ENCODE peak calls at places on chromosome 19, in ten cellular contexts. L is coronary artery, K is neural progenitor cell, Y is AG04450, I is heart left ventricle, U is dorsolateral prefrontal cortex, S is body of pancreas, T is OCI-LY7, O is ovary, R is astrocyte. G is an unnamed sample.

GRCh38 chr19:54653181-54653809 is 9.5 kb upstream of the LILRB4 start:
- DNase-seq in L (no peak), K (no peak), Y (no peak), I (no peak), U (no peak), S (no peak), T (peak; percentile 51), O (no peak), R (peak; percentile 1), G (peak; percentile 24)

GRCh38 chr19:51016798-51017683 is 2.5 kb downstream of the KLK10 start:
- DNase-seq in L (no peak), K (peak; percentile 80), Y (no peak), I (no peak), U (peak; percentile 56), S (peak; percentile 71), T (peak; percentile 20), O (peak; percentile 84), R (no peak), G (peak; percentile 39)

GRCh38 chr19:47377208-47377701 is 28.1 kb downstream of the DHX34 start:
- DNase-seq in L (no peak), K (no peak), Y (no peak), I (peak; percentile 88), U (peak; percentile 23), S (peak; percentile 72), T (no peak), O (no peak), R (no peak), G (no peak)

GRCh38 chr19:42250249-42250665 is 4.7 kb downstream of the ERF start:
- DNase-seq in L (peak; percentile 85), K (no peak), Y (no peak), I (no peak), U (no peak), S (no peak), T (no peak), O (peak; percentile 49), R (no peak), G (no peak)

GRCh38 chr19:33446156-33446917 is 72.8 kb downstream of the CEBPG start:
- DNase-seq in L (no peak), K (no peak), Y (no peak), I (peak; percentile 60), U (no peak), S (no peak), T (no peak), O (no peak), R (no peak), G (no peak)

GRCh38 chr19:31668916-31669315 is 319.7 kb upstream of the TSHZ3 start:
- DNase-seq in L (no peak), K (no peak), Y (no peak), I (no peak), U (no peak), S (no peak), T (no peak), O (no peak), R (peak; percentile 24), G (no peak)

GRCh38 chr19:43820098-43820860 is 6.8 kb upstream of the ZNF283 start:
- DNase-seq in L (no peak), K (no peak), Y (peak; percentile 7), I (peak; percentile 65), U (peak; percentile 66), S (peak; percentile 24), T (no peak), O (no peak), R (peak; percentile 35), G (peak; percentile 39)

GRCh38 chr19:54469496-54469934 is 3.6 kb downstream of the CDC42EP5 start:
- DNase-seq in L (no peak), K (no peak), Y (no peak), I (peak; percentile 82), U (no peak), S (no peak), T (no peak), O (peak; percentile 39), R (no peak), G (no peak)

GRCh38 chr19:17380426-17381138 is 3.4 kb upstream of the PLVAP start:
- DNase-seq in L (no peak), K (no peak), Y (no peak), I (no peak), U (no peak), S (no peak), T (no peak), O (no peak), R (no peak), G (no peak)

GRCh38 chr19:19628499-19629134 is 597 bp upstream of the LPAR2 start:
- DNase-seq in L (no peak), K (peak; percentile 95), Y (no peak), I (no peak), U (no peak), S (peak; percentile 80), T (no peak), O (peak; percentile 54), R (peak; percentile 76), G (no peak)

GRCh38 chr19:5882421-5882968 is 12.2 kb upstream of the FUT5 start:
- DNase-seq in L (no peak), K (no peak), Y (no peak), I (no peak), U (no peak), S (no peak), T (no peak), O (no peak), R (no peak), G (no peak)

GRCh38 chr19:28242317-28242927 is 970.5 kb downstream of the UQCRFS1 start:
- DNase-seq in L (no peak), K (peak; percentile 67), Y (no peak), I (no peak), U (no peak), S (peak; percentile 38), T (peak; percentile 53), O (no peak), R (no peak), G (peak; percentile 59)

GRCh38 chr19:41367848-41368301 is 3.9 kb upstream of the B9D2 start:
- DNase-seq in L (no peak), K (no peak), Y (peak; percentile 81), I (no peak), U (no peak), S (peak; percentile 16), T (no peak), O (no peak), R (peak; percentile 97), G (peak; percentile 96)

GRCh38 chr19:6849876-6850275 is 37.5 kb upstream of the ADGRE1 start:
- DNase-seq in L (no peak), K (no peak), Y (no peak), I (no peak), U (no peak), S (no peak), T (no peak), O (no peak), R (no peak), G (no peak)

GRCh38 chr19:32339988-32340874 is 5.2 kb upstream of the ZNF507 start:
- DNase-seq in L (no peak), K (peak; percentile 68), Y (no peak), I (peak; percentile 80), U (peak; percentile 76), S (peak; percentile 83), T (peak; percentile 44), O (peak; percentile 26), R (no peak), G (peak; percentile 43)

GRCh38 chr19:18233224-18233825 is 7.1 kb upstream of the PDE4C start:
- DNase-seq in L (no peak), K (peak; percentile 96), Y (no peak), I (peak; percentile 69), U (no peak), S (peak; percentile 63), T (peak; percentile 37), O (no peak), R (peak; percentile 19), G (peak; percentile 53)

DNA sequence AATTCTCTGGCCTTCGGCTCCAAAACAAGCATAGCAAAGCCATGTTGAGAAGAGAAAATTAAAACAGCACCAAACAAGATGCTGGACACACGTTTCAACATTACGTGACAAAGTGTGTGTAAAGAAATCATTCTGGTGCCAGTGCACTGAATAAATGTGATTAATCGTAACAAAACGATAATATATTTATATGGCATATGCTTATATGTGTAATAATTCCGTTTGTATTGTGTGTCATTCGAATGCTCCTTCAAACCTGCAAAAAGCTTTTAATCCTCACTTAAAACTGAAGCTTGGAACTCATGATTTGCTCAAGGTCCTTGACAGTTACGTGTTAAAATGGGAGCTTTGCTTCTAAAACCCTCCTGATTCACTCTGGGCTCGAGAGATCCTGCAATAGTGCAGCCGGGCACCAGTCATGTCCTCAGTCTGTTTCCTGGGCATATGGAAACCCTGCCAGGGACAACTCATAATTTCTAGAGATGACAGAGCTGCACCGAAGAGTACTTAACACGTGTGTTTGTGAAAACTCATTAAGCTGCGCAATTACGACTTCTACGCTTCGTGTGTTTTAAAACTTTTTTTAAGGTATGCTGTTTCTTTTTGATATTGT is 731 bp upstream of the AKAP8L start:
- DNase-seq in L (no peak), K (no peak), Y (no peak), I (peak; percentile 6), U (no peak), S (no peak), T (no peak), O (no peak), R (no peak), G (no peak)
- H3K4me3 ChIP-seq in L (peak overlapping the region; percentile 100), K (peak overlapping the region; percentile 26), Y (peak overlapping the region; percentile 62), I (peak overlapping the region; percentile 94), U (peak overlapping the region; percentile 100), S (peak overlapping the region; percentile 15), T (no peak overlapping the region), O (peak overlapping the region; percentile 41), R (peak overlapping the region; percentile 53), G (peak overlapping the region; percentile 74)

GRCh38 chr19:3360494-3361383 is 5.6 kb upstream of the NFIC start:
- DNase-seq in L (peak; percentile 86), K (peak; percentile 45), Y (no peak), I (peak; percentile 90), U (peak; percentile 66), S (peak; percentile 75), T (peak; percentile 12), O (peak; percentile 83), R (no peak), G (no peak)
- TF ChIP-seq CTCF in L (no peak), K (no peak), Y (no peak), I (peak; percentile 49), U (peak; percentile 65), S (peak; percentile 28), T (no peak), O (peak; percentile 27), R (no peak), G (no peak)

DNA sequence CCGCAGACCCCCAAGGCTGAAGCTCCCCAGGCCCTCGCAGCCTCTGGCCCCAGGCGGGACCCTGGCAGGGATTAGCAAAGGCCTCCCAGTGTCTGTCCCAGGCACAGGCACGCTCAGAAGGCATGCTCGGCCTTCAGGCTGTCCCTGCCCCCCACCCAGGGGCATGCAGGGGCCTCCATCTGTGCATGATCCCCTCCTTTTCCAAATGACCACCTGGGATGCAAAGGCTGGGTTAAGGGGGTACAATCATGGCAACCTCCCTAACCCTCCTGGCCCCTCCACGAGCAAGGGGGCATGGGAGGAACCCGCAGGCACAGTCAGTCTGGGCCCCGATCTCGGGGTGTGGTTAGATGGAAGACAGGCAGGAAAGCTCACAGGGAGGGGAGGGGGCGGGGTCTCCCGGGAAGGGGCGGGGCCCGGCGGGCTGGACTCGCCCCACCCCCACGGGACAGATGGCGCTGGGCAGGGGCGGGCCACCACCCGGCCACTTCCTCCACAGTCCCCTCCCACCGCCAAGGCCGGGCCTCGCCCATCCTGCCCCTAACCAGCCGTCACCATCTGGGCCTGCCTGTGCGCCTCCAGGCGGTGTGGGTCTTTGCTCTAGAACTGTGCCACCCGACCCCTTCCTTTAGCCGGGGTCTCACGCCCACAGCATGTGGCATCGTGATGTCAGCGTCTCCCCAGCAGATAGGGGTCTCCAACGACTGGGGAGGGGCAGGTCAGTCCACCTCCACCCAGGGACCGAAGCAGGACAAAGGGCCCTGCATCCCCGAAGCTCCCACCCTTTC is 7.0 kb upstream of the REXO1 start:
- DNase-seq in L (peak; percentile 89), K (peak; percentile 93), Y (peak; percentile 61), I (peak; percentile 97), U (peak; percentile 51), S (peak; percentile 81), T (peak; percentile 82), O (peak; percentile 69), R (peak; percentile 35), G (peak; percentile 85)
- H3K4me3 ChIP-seq in L (peak overlapping the region; percentile 66), K (peak overlapping the region; percentile 12), Y (peak overlapping the region; percentile 52), I (peak overlapping the region; percentile 53), U (peak overlapping the region; percentile 66), S (no peak overlapping the region), T (peak overlapping the region; percentile 68), O (no peak overlapping the region), R (no peak overlapping the region), G (peak overlapping the region; percentile 60)

GRCh38 chr19:48738557-48739399 is 1.6 kb downstream of the RASIP1 start:
- DNase-seq in L (peak; percentile 88), K (peak; percentile 98), Y (no peak), I (peak; percentile 98), U (peak; percentile 85), S (peak; percentile 96), T (peak; percentile 87), O (peak; percentile 96), R (peak; percentile 47), G (peak; percentile 51)
- TF ChIP-seq CTCF in L (peak; percentile 15), K (peak; percentile 47), Y (no peak), I (peak; percentile 54), U (peak; percentile 55), S (peak; percentile 98), T (peak; percentile 53), O (peak; percentile 74), R (no peak), G (no peak)

G was measured in fibroblast of the aortic adventitia.